ENCODE peak calls at places on chromosome 16, in eight cellular contexts. E, S, D, W, H, Y, R and L are unnamed samples.

GRCh38 chr16:31488630-31489564 is 6.0 kb downstream of the SLC5A2 start:
- DNase-seq in E (no peak), S (no peak), D (peak; percentile 65), W (no peak), H (no peak), Y (no peak), R (no peak), L (no peak)

GRCh38 chr16:19380316-19380715 is 37.4 kb upstream of the TMC5 start:
- DNase-seq in E (no peak), S (no peak), D (no peak), W (no peak), H (no peak), Y (no peak), R (no peak), L (no peak)

GRCh38 chr16:31501226-31501965 is 6.8 kb downstream of the RUSF1 start:
- DNase-seq in E (no peak), S (no peak), D (no peak), W (no peak), H (no peak), Y (no peak), R (no peak), L (no peak)

GRCh38 chr16:73063854-73064226 is 15.9 kb upstream of the ZFHX3 start:
- DNase-seq in E (no peak), S (no peak), D (no peak), W (no peak), H (no peak), Y (no peak), R (no peak), L (no peak)

GRCh38 chr16:81522141-81522701 is 77.6 kb downstream of the CMIP start:
- DNase-seq in E (no peak), S (peak; percentile 48), D (peak; percentile 41), W (no peak), H (peak; percentile 46), Y (no peak), R (peak; percentile 22), L (no peak)

GRCh38 chr16:73173396-73173795 is 125.5 kb upstream of the ZFHX3 start:
- DNase-seq in E (no peak), S (no peak), D (no peak), W (peak; percentile 25), H (no peak), Y (no peak), R (no peak), L (no peak)

GRCh38 chr16:85661131-85662035 is 27.4 kb downstream of the GINS2 start:
- DNase-seq in E (no peak), S (peak; percentile 65), D (peak; percentile 49), W (no peak), H (no peak), Y (no peak), R (no peak), L (peak; percentile 84)

GRCh38 chr16:2817496-2818277 is 650 bp downstream of the PRSS21 start:
- DNase-seq in E (no peak), S (no peak), D (no peak), W (no peak), H (no peak), Y (no peak), R (no peak), L (no peak)

GRCh38 chr16:30519120-30520049 is 7.0 kb downstream of the ZNF768 start:
- DNase-seq in E (no peak), S (no peak), D (no peak), W (no peak), H (no peak), Y (no peak), R (no peak), L (no peak)

GRCh38 chr16:81900014-81900413 is 111.3 kb downstream of the SDR42E1 start:
- DNase-seq in E (no peak), S (no peak), D (no peak), W (no peak), H (no peak), Y (no peak), R (no peak), L (no peak)

GRCh38 chr16:18969855-18970240 is 13.9 kb upstream of the TMC7 start:
- DNase-seq in E (no peak), S (no peak), D (no peak), W (no peak), H (no peak), Y (no peak), R (no peak), L (no peak)

GRCh38 chr16:4032768-4033167 is 83.5 kb downstream of the ADCY9 start:
- DNase-seq in E (no peak), S (peak; percentile 78), D (peak; percentile 82), W (peak; percentile 53), H (peak; percentile 51), Y (no peak), R (no peak), L (no peak)

GRCh38 chr16:31010539-31010938 is at the start of gene STX1B:
- DNase-seq in E (no peak), S (no peak), D (no peak), W (peak; percentile 18), H (no peak), Y (no peak), R (no peak), L (no peak)

GRCh38 chr16:3074860-3075545 is 9.6 kb downstream of the IL32 start:
- DNase-seq in E (no peak), S (no peak), D (peak; percentile 85), W (no peak), H (no peak), Y (peak; percentile 65), R (no peak), L (no peak)

GRCh38 chr16:3643095-3643730 is 11.3 kb upstream of the DNASE1 start:
- DNase-seq in E (no peak), S (peak; percentile 54), D (peak; percentile 29), W (no peak), H (no peak), Y (no peak), R (no peak), L (no peak)

GRCh38 chr16:19589771-19590302 is 34.3 kb downstream of the VPS35L start:
- DNase-seq in E (no peak), S (no peak), D (no peak), W (peak; percentile 95), H (no peak), Y (no peak), R (peak; percentile 66), L (peak; percentile 27)

GRCh38 chr16:49876716-49877129 is 20.8 kb upstream of the ZNF423 start:
- DNase-seq in E (no peak), S (peak; percentile 83), D (peak; percentile 89), W (no peak), H (peak; percentile 66), Y (peak; percentile 81), R (no peak), L (no peak)

GRCh38 chr16:82181456-82182185 is 11.6 kb upstream of the MPHOSPH6 start:
- DNase-seq in E (no peak), S (no peak), D (no peak), W (no peak), H (no peak), Y (no peak), R (no peak), L (no peak)

GRCh38 chr16:51343411-51343810 is 192.3 kb upstream of the SALL1 start:
- DNase-seq in E (no peak), S (no peak), D (no peak), W (no peak), H (no peak), Y (no peak), R (no peak), L (no peak)

DNA sequence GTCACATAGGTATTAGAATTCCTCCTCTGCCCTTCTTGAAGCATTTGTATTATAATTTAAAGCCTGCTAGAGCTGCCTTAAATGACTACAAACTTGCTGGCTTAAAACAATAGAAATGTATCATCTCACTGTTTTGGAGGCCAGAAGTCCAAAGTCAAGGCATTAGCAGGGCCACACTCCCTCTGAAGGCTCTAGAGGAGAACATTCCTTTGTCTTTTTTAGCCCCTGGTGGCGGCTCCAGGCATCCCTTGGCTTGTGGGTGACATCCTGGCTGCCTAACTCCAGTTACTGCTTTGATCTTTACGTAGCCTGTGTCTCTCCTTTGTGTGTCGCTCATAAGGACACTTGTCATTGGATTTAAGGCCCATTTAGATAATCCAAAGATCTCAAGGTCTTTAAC is 186.6 kb upstream of the SALL1 start:
- DNase-seq in E (no peak), S (no peak), D (no peak), W (no peak), H (peak; percentile 14), Y (no peak), R (peak; percentile 5), L (no peak)
- TF ChIP-seq CTCF in E (peak; percentile 6), S (no peak), D (no peak), W (peak; percentile 31), H (no peak), Y (no peak), R (no peak), L (no peak)

GRCh38 chr16:67104061-67104460 is 5.7 kb upstream of the PHAF1 start:
- DNase-seq in E (no peak), S (no peak), D (no peak), W (peak; percentile 29), H (peak; percentile 39), Y (no peak), R (no peak), L (no peak)
- TF ChIP-seq CTCF in E (peak; percentile 66), S (peak; percentile 27), D (no peak), W (peak; percentile 40), H (no peak), Y (no peak), R (peak; percentile 18), L (no peak)

GRCh38 chr16:88045820-88046303 is 94.6 kb downstream of the BANP start:
- DNase-seq in E (no peak), S (no peak), D (peak; percentile 85), W (no peak), H (no peak), Y (peak; percentile 86), R (no peak), L (no peak)
- TF ChIP-seq CTCF in E (no peak), S (no peak), D (no peak), W (no peak), H (no peak), Y (no peak), R (no peak), L (no peak)

DNA sequence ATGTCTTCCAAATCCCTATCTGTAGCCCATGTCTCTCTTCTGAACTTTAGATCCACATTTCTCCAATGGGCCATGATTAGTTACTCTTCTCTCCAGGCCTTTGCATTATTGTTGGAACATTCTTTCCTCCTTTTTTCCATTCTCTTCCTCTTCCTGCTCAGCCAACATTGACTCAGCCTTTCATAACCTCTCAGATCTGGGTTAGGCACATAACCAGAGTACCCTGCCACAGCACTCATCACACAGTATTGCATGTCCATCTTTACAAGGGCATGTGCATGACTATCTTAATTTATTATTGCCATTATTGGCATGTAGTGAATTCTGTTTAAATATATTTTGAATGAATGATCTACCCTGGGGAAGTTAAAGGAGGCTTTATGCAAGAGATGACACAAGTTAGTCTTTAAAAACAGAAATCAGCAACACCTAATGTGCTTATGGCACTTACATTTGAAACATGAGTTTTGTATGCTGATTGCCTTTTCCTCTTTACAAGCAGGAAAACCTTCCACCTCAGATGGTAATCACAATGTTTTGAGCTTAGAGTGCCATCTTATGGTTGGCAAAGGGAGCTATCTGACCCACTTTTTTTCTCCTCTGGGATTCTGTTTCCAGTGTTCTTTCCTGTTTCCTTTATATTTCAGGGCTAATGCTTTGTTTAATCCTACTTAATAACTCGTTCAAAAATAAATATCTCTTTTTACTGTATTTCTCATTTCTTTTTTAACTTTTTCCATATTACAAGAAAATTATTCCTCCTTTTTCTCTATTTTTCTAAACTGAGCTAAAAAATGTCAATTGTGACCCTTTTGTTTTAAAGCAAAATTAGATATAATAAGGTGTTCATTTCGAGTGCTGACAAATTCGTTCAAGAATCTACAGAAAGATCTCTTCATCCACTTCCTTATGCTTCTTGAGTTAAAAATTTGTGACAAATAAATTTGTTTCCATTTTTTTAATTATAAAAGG is 151.0 kb upstream of the RBL2 start:
- DNase-seq in E (peak; percentile 13), S (no peak), D (no peak), W (peak; percentile 59), H (peak; percentile 33), Y (no peak), R (peak; percentile 60), L (no peak)
- TF ChIP-seq CTCF in E (peak; percentile 63), S (peak; percentile 57), D (peak; percentile 10), W (peak; percentile 70), H (peak; percentile 62), Y (peak; percentile 17), R (peak; percentile 46), L (no peak)